ENCODE peak calls at places on chromosomes 13 and 19, in nine cellular contexts. D is SK-N-SH, T is PC-3, Z is GM23248, J is GM23338, W is Karpas-422, G is PC-9, O is HCT116, S is MM.1S. K is an unnamed sample. For H3K27me3 and H3K9me2, the result is how much of the 10 kb centered on the place peaks cover.

GRCh38 chr13:94558721-94559120 is 37.2 kb downstream of the TGDS start:
- DNase-seq in W (no peak), G (no peak), D (no peak), S (no peak), T (no peak), O (no peak), J (peak), Z (no peak), K (no peak)

GRCh38 chr13:18992791-18993190 is 188.8 kb downstream of the TUBA3C start:
- DNase-seq in T (no peak), Z (no peak), S (no peak), D (no peak), G (no peak), J (no peak), O (no peak), W (no peak), K (no peak)

GRCh38 chr19:10305139-10305806 is 4.3 kb downstream of the ZGLP1 start:
- DNase-seq in S (no peak), Z (peak), T (no peak), D (no peak), G (no peak), J (no peak), W (no peak), O (no peak), K (no peak)

GRCh38 chr19:13859361-13859880 is 17.5 kb upstream of the NANOS3 start:
- DNase-seq in S (no peak), G (no peak), T (peak), W (no peak), O (no peak), D (peak), Z (peak), J (no peak), K (no peak)

GRCh38 chr19:45403781-45404556 is 900 bp downstream of the PPP1R13L start:
- DNase-seq in G (peak), W (peak), Z (peak), O (no peak), D (peak), J (peak), S (peak), T (peak), K (peak)

GRCh38 chr13:110293037-110293436 is 13.9 kb downstream of the COL4A1 start:
- DNase-seq in T (no peak), O (no peak), S (no peak), Z (no peak), J (no peak), G (no peak), D (no peak), W (no peak), K (no peak)

GRCh38 chr13:52128714-52129700 is at the start of gene NEK5:
- DNase-seq in S (peak), D (peak), W (peak), T (peak), G (peak), Z (peak), O (peak), J (peak), K (peak)

GRCh38 chr19:50722248-50723013 is 733 bp upstream of the CLEC11A start:
- DNase-seq in J (no peak), G (no peak), O (no peak), D (no peak), T (no peak), W (no peak), S (no peak), Z (peak), K (no peak)

GRCh38 chr13:33487575-33488243 is 202.2 kb upstream of the STARD13 start:
- DNase-seq in J (peak), T (peak), D (no peak), W (peak), G (no peak), S (peak), Z (peak), O (no peak), K (peak)

GRCh38 chr13:63481334-63481733 is 2065.7 kb upstream of the PCDH20 start:
- DNase-seq in D (peak), T (no peak), J (no peak), W (no peak), Z (no peak), S (no peak), O (no peak), G (no peak), K (no peak)

GRCh38 chr19:54186351-54186750 is 3.0 kb downstream of the MBOAT7 start:
- DNase-seq in W (peak), D (no peak), G (no peak), O (no peak), T (peak), J (no peak), S (no peak), Z (no peak), K (no peak)

GRCh38 chr13:85261757-85262346 is 537.4 kb downstream of the SLITRK6 start:
- DNase-seq in O (no peak), S (peak), W (peak), T (peak), D (no peak), Z (no peak), J (peak), G (no peak), K (peak)

GRCh38 chr19:6801397-6802086 is 29.0 kb downstream of the VAV1 start:
- DNase-seq in D (peak), Z (peak), O (peak), T (peak), W (peak), S (peak), J (peak), G (peak), K (no peak)

GRCh38 chr13:86563308-86563707 is 764.1 kb upstream of the SLITRK6 start:
- DNase-seq in Z (peak), O (no peak), T (peak), W (no peak), G (no peak), D (no peak), S (no peak), J (no peak), K (no peak)

GRCh38 chr13:40803316-40803715 is 13.9 kb downstream of the SLC25A15 start:
- DNase-seq in Z (no peak), T (no peak), O (no peak), G (no peak), S (no peak), W (no peak), D (no peak), J (no peak), K (no peak)

GRCh38 chr19:18131841-18132596 is 20.9 kb upstream of the PIK3R2 start:
- DNase-seq in T (no peak), J (peak), W (peak), D (no peak), S (no peak), G (no peak), O (no peak), Z (no peak), K (no peak)

GRCh38 chr19:36986601-36987000 is 70.5 kb downstream of the ZNF568 start:
- DNase-seq in G (no peak), Z (no peak), D (no peak), T (no peak), O (no peak), S (no peak), W (no peak), J (no peak), K (no peak)

GRCh38 chr19:46976845-46977320 is 42.8 kb upstream of the NPAS1 start:
- DNase-seq in S (no peak), Z (peak), D (peak), O (no peak), G (peak), J (peak), T (no peak), W (no peak), K (peak)

GRCh38 chr19:41515054-41515652 is 60.8 kb upstream of the CEACAM21 start:
- DNase-seq in S (no peak), Z (no peak), J (peak), W (no peak), G (no peak), O (no peak), D (no peak), T (no peak), K (no peak)
- H3K27me3 ChIP-seq in S (under half), Z (half or more), J (under half), W (under half), G (half or more), O (half or more), D (half or more), T (half or more), K (under half)

GRCh38 chr19:1385816-1386215 is 2.1 kb downstream of the NDUFS7 start:
- DNase-seq in O (no peak), Z (no peak), T (no peak), G (no peak), S (no peak), W (no peak), D (no peak), J (no peak), K (no peak)
- H3K4me2 ChIP-seq in O (no peak), Z (no peak), T (no peak), G (no peak), S (no peak), W (no peak), D (no peak), J (no peak), K (no peak)

GRCh38 chr13:100523994-100524393 is 64.6 kb downstream of the GGACT start:
- DNase-seq in S (no peak), O (no peak), D (no peak), W (no peak), G (no peak), Z (no peak), T (no peak), J (no peak), K (no peak)
- H3K9me2 ChIP-seq in S (under half), O (under half), D (under half), W (under half), G (under half), Z (under half), T (under half), J (under half), K (under half)

GRCh38 chr19:1293782-1294621 is 8.3 kb downstream of the EFNA2 start:
- DNase-seq in Z (no peak), W (no peak), J (no peak), G (no peak), D (no peak), O (no peak), S (no peak), T (no peak), K (no peak)
- H3K27me3 ChIP-seq in Z (under half), W (under half), J (under half), G (under half), D (under half), O (under half), S (half or more), T (under half), K (under half)

GRCh38 chr19:48813123-48813911 is 2.5 kb upstream of the BCAT2 start:
- DNase-seq in Z (no peak), G (no peak), W (peak), T (no peak), J (peak), S (no peak), D (peak), O (no peak), K (peak)
- H3K4me2 ChIP-seq in Z (no peak), G (no peak), W (no peak), T (no peak), J (peak), S (no peak), D (no peak), O (no peak), K (peak)